ENCODE peak calls at places on chromosomes 12 and 14, in ten cellular contexts. One of them, this sample, is unnamed.

GRCh38 chr14:93078830-93079229 is 36.9 kb downstream of the ITPK1 start:
- DNase-seq in cerebellar nuclear complex: no peak
- DNase-seq in K562: no peak
- DNase-seq in upper lobe of right lung: no peak
- DNase-seq in SK-N-SH: no peak
- DNase-seq in adrenal gland: peak
- DNase-seq in NCI-H146: no peak
- DNase-seq in T-helper 1 cell: no peak
- DNase-seq in GM04504: peak
- DNase-seq in suprapubic skin: no peak
- DNase-seq in this sample: no peak

GRCh38 chr14:74875941-74876913 is at the start of gene PROX2:
- DNase-seq in cerebellar nuclear complex: no peak
- DNase-seq in K562: no peak
- DNase-seq in upper lobe of right lung: no peak
- DNase-seq in SK-N-SH: no peak
- DNase-seq in adrenal gland: no peak
- DNase-seq in NCI-H146: no peak
- DNase-seq in T-helper 1 cell: peak
- DNase-seq in GM04504: no peak
- DNase-seq in suprapubic skin: no peak
- DNase-seq in this sample: no peak

GRCh38 chr14:93160353-93160801 is 24.3 kb downstream of the MOAP1 start:
- DNase-seq in cerebellar nuclear complex: no peak
- DNase-seq in K562: peak
- DNase-seq in upper lobe of right lung: no peak
- DNase-seq in SK-N-SH: peak
- DNase-seq in adrenal gland: no peak
- DNase-seq in NCI-H146: peak
- DNase-seq in T-helper 1 cell: no peak
- DNase-seq in GM04504: no peak
- DNase-seq in suprapubic skin: no peak
- DNase-seq in this sample: peak

GRCh38 chr14:27056586-27056985 is 458.8 kb upstream of the NOVA1 start:
- DNase-seq in cerebellar nuclear complex: no peak
- DNase-seq in K562: no peak
- DNase-seq in upper lobe of right lung: no peak
- DNase-seq in SK-N-SH: no peak
- DNase-seq in adrenal gland: no peak
- DNase-seq in NCI-H146: no peak
- DNase-seq in T-helper 1 cell: no peak
- DNase-seq in GM04504: no peak
- DNase-seq in suprapubic skin: no peak
- DNase-seq in this sample: no peak

GRCh38 chr12:105278043-105278697 is 42.2 kb upstream of the APPL2 start:
- DNase-seq in cerebellar nuclear complex: no peak
- DNase-seq in K562: no peak
- DNase-seq in upper lobe of right lung: no peak
- DNase-seq in SK-N-SH: peak
- DNase-seq in adrenal gland: peak
- DNase-seq in NCI-H146: peak
- DNase-seq in T-helper 1 cell: no peak
- DNase-seq in GM04504: no peak
- DNase-seq in suprapubic skin: no peak
- DNase-seq in this sample: no peak

GRCh38 chr14:68526420-68527105 is 266.3 kb downstream of the ZFP36L1 start:
- DNase-seq in cerebellar nuclear complex: no peak
- DNase-seq in K562: no peak
- DNase-seq in upper lobe of right lung: peak
- DNase-seq in SK-N-SH: no peak
- DNase-seq in adrenal gland: no peak
- DNase-seq in NCI-H146: no peak
- DNase-seq in T-helper 1 cell: no peak
- DNase-seq in GM04504: no peak
- DNase-seq in suprapubic skin: no peak
- DNase-seq in this sample: no peak

GRCh38 chr14:67186369-67186768 is 2.9 kb upstream of the GARIN2 start:
- DNase-seq in cerebellar nuclear complex: no peak
- DNase-seq in K562: no peak
- DNase-seq in upper lobe of right lung: no peak
- DNase-seq in SK-N-SH: no peak
- DNase-seq in adrenal gland: no peak
- DNase-seq in NCI-H146: no peak
- DNase-seq in T-helper 1 cell: no peak
- DNase-seq in GM04504: no peak
- DNase-seq in suprapubic skin: no peak
- DNase-seq in this sample: no peak

GRCh38 chr14:95061317-95062093 is 95.8 kb downstream of the DICER1 start:
- DNase-seq in cerebellar nuclear complex: no peak
- DNase-seq in K562: no peak
- DNase-seq in upper lobe of right lung: peak
- DNase-seq in SK-N-SH: no peak
- DNase-seq in adrenal gland: no peak
- DNase-seq in NCI-H146: no peak
- DNase-seq in T-helper 1 cell: no peak
- DNase-seq in GM04504: no peak
- DNase-seq in suprapubic skin: no peak
- DNase-seq in this sample: no peak

GRCh38 chr12:4121506-4122020 is 152.0 kb upstream of the CCND2 start:
- DNase-seq in cerebellar nuclear complex: no peak
- DNase-seq in K562: no peak
- DNase-seq in upper lobe of right lung: no peak
- DNase-seq in SK-N-SH: no peak
- DNase-seq in adrenal gland: no peak
- DNase-seq in NCI-H146: no peak
- DNase-seq in T-helper 1 cell: no peak
- DNase-seq in GM04504: no peak
- DNase-seq in suprapubic skin: no peak
- DNase-seq in this sample: no peak

GRCh38 chr14:68140111-68140741 is 320.6 kb downstream of the RAD51B start:
- DNase-seq in cerebellar nuclear complex: no peak
- DNase-seq in K562: no peak
- DNase-seq in upper lobe of right lung: no peak
- DNase-seq in SK-N-SH: no peak
- DNase-seq in adrenal gland: peak
- DNase-seq in NCI-H146: no peak
- DNase-seq in T-helper 1 cell: no peak
- DNase-seq in GM04504: peak
- DNase-seq in suprapubic skin: peak
- DNase-seq in this sample: peak

GRCh38 chr12:117054279-117054678 is 44.9 kb downstream of the TESC start:
- DNase-seq in cerebellar nuclear complex: no peak
- DNase-seq in K562: no peak
- DNase-seq in upper lobe of right lung: no peak
- DNase-seq in SK-N-SH: no peak
- DNase-seq in adrenal gland: no peak
- DNase-seq in NCI-H146: no peak
- DNase-seq in T-helper 1 cell: no peak
- DNase-seq in GM04504: no peak
- DNase-seq in suprapubic skin: no peak
- DNase-seq in this sample: no peak

GRCh38 chr12:76402259-76402658 is 54.0 kb upstream of the BBS10 start:
- DNase-seq in cerebellar nuclear complex: no peak
- DNase-seq in K562: peak
- DNase-seq in upper lobe of right lung: no peak
- DNase-seq in SK-N-SH: peak
- DNase-seq in adrenal gland: no peak
- DNase-seq in NCI-H146: peak
- DNase-seq in T-helper 1 cell: no peak
- DNase-seq in GM04504: no peak
- DNase-seq in suprapubic skin: no peak
- DNase-seq in this sample: no peak

GRCh38 chr12:113467154-113467513 is 4.5 kb downstream of the LHX5 start:
- DNase-seq in cerebellar nuclear complex: no peak
- DNase-seq in K562: no peak
- DNase-seq in upper lobe of right lung: no peak
- DNase-seq in SK-N-SH: peak
- DNase-seq in adrenal gland: no peak
- DNase-seq in NCI-H146: no peak
- DNase-seq in T-helper 1 cell: no peak
- DNase-seq in GM04504: no peak
- DNase-seq in suprapubic skin: no peak
- DNase-seq in this sample: no peak

GRCh38 chr14:102799684-102800562 is 22.7 kb downstream of the TRAF3 start:
- DNase-seq in cerebellar nuclear complex: no peak
- DNase-seq in K562: no peak
- DNase-seq in upper lobe of right lung: no peak
- DNase-seq in SK-N-SH: no peak
- DNase-seq in adrenal gland: no peak
- DNase-seq in NCI-H146: no peak
- DNase-seq in T-helper 1 cell: no peak
- DNase-seq in GM04504: peak
- DNase-seq in suprapubic skin: no peak
- DNase-seq in this sample: no peak

GRCh38 chr12:120832712-120833111 is 71.4 kb downstream of the SPPL3 start:
- DNase-seq in cerebellar nuclear complex: no peak
- DNase-seq in K562: no peak
- DNase-seq in upper lobe of right lung: no peak
- DNase-seq in SK-N-SH: no peak
- DNase-seq in adrenal gland: no peak
- DNase-seq in NCI-H146: no peak
- DNase-seq in T-helper 1 cell: no peak
- DNase-seq in GM04504: no peak
- DNase-seq in suprapubic skin: no peak
- DNase-seq in this sample: no peak

GRCh38 chr14:55333785-55334485 is 62.7 kb downstream of the FBXO34 start:
- DNase-seq in cerebellar nuclear complex: no peak
- DNase-seq in K562: no peak
- DNase-seq in upper lobe of right lung: no peak
- DNase-seq in SK-N-SH: no peak
- DNase-seq in adrenal gland: no peak
- DNase-seq in NCI-H146: peak
- DNase-seq in T-helper 1 cell: no peak
- DNase-seq in GM04504: no peak
- DNase-seq in suprapubic skin: no peak
- DNase-seq in this sample: no peak

GRCh38 chr12:85057370-85057963 is 21.3 kb downstream of the LRRIQ1 start:
- DNase-seq in cerebellar nuclear complex: no peak
- DNase-seq in K562: peak
- DNase-seq in upper lobe of right lung: no peak
- DNase-seq in SK-N-SH: peak
- DNase-seq in adrenal gland: peak
- DNase-seq in NCI-H146: peak
- DNase-seq in T-helper 1 cell: no peak
- DNase-seq in GM04504: peak
- DNase-seq in suprapubic skin: no peak
- DNase-seq in this sample: peak

GRCh38 chr12:5963515-5963914 is 18.5 kb upstream of the ANO2 start:
- DNase-seq in cerebellar nuclear complex: no peak
- DNase-seq in K562: no peak
- DNase-seq in upper lobe of right lung: no peak
- DNase-seq in SK-N-SH: no peak
- DNase-seq in adrenal gland: no peak
- DNase-seq in NCI-H146: no peak
- DNase-seq in T-helper 1 cell: no peak
- DNase-seq in GM04504: no peak
- DNase-seq in suprapubic skin: no peak
- DNase-seq in this sample: no peak